ENCODE peak calls at places on chromosomes 5 and 9, in four cellular contexts. W, O, U and K are unnamed samples.

GRCh38 chr9:135714242-135715055 is 12.5 kb downstream of the KCNT1 start:
- DNase-seq in W (no peak), O (no peak), U (no peak), K (no peak)

GRCh38 chr9:98810106-98810840 is 2.8 kb downstream of the GALNT12 start:
- DNase-seq in W (no peak), O (no peak), U (no peak), K (no peak)

GRCh38 chr5:8848997-8849585 is 696.8 kb downstream of the SEMA5A start:
- DNase-seq in W (no peak), O (no peak), U (peak), K (no peak)

GRCh38 chr5:10599828-10600227 is 36.0 kb downstream of the ANKRD33B start:
- DNase-seq in W (no peak), O (no peak), U (no peak), K (no peak)

GRCh38 chr5:56175028-56175427 is 58.1 kb downstream of the ANKRD55 start:
- DNase-seq in W (no peak), O (no peak), U (no peak), K (no peak)

GRCh38 chr9:69346596-69347390 is 21.8 kb downstream of the ENTREP1 start:
- DNase-seq in W (no peak), O (no peak), U (no peak), K (no peak)

GRCh38 chr5:83472213-83472507 is 616 bp downstream of the VCAN start:
- DNase-seq in W (no peak), O (no peak), U (no peak), K (no peak)

GRCh38 chr9:20022410-20022809 is 233.6 kb upstream of the SLC24A2 start:
- DNase-seq in W (no peak), O (no peak), U (no peak), K (no peak)

GRCh38 chr5:78803386-78803785 is 154.8 kb upstream of the LHFPL2 start:
- DNase-seq in W (no peak), O (no peak), U (no peak), K (no peak)

GRCh38 chr5:39091940-39092580 is 17.9 kb upstream of the RICTOR start:
- DNase-seq in W (no peak), O (no peak), U (no peak), K (no peak)

GRCh38 chr9:31140316-31140715 is 1244.1 kb upstream of the ACO1 start:
- DNase-seq in W (peak), O (no peak), U (no peak), K (no peak)

GRCh38 chr9:87267701-87268100 is 230.0 kb upstream of the DAPK1 start:
- DNase-seq in W (no peak), O (no peak), U (no peak), K (no peak)

GRCh38 chr5:126385509-126385908 is 37.7 kb upstream of the GRAMD2B start:
- DNase-seq in W (no peak), O (no peak), U (no peak), K (no peak)

GRCh38 chr5:160096178-160096577 is 23.1 kb downstream of the PWWP2A start:
- DNase-seq in W (no peak), O (no peak), U (no peak), K (no peak)

GRCh38 chr5:150946351-150946905 is 41.6 kb upstream of the ZNF300 start:
- DNase-seq in W (no peak), O (no peak), U (peak), K (no peak)

GRCh38 chr5:163162645-163163044 is 274.8 kb upstream of the CCNG1 start:
- DNase-seq in W (no peak), O (no peak), U (no peak), K (no peak)

GRCh38 chr5:6081727-6082210 is 296.6 kb downstream of the MED10 start:
- DNase-seq in W (no peak), O (no peak), U (no peak), K (peak)

GRCh38 chr9:2093920-2094597 is 78.9 kb downstream of the SMARCA2 start:
- DNase-seq in W (no peak), O (no peak), U (no peak), K (no peak)

GRCh38 chr9:113628621-113629020 is 165.1 kb downstream of the RGS3 start:
- DNase-seq in W (no peak), O (no peak), U (no peak), K (no peak)

GRCh38 chr5:30918171-30918570 is 275.3 kb upstream of the CDH6 start:
- DNase-seq in W (no peak), O (no peak), U (no peak), K (no peak)

GRCh38 chr5:31362931-31363568 is 168.8 kb downstream of the DROSHA start:
- DNase-seq in W (no peak), O (no peak), U (no peak), K (no peak)

GRCh38 chr5:53712327-53712726 is 151.9 kb downstream of the NDUFS4 start:
- DNase-seq in W (no peak), O (no peak), U (no peak), K (no peak)

GRCh38 chr9:125460346-125460745 is 198.7 kb downstream of the GAPVD1 start:
- DNase-seq in W (no peak), O (no peak), U (no peak), K (no peak)

GRCh38 chr9:114342755-114343440 is 13.2 kb downstream of the ORM2 start:
- DNase-seq in W (no peak), O (no peak), U (no peak), K (no peak)

GRCh38 chr5:966941-967340 is 41.7 kb upstream of the NKD2 start:
- DNase-seq in W (no peak), O (no peak), U (no peak), K (no peak)

GRCh38 chr5:178123987-178124925 is 6.6 kb upstream of the RMND5B start:
- DNase-seq in W (no peak), O (no peak), U (no peak), K (no peak)

GRCh38 chr5:72141440-72142271 is 34.4 kb downstream of the MAP1B start:
- DNase-seq in W (no peak), O (peak), U (no peak), K (no peak)

GRCh38 chr9:4662989-4663792 is 1.1 kb downstream of the PLPP6 start:
- DNase-seq in W (no peak), O (peak), U (no peak), K (no peak)

GRCh38 chr5:153043876-153044275 is 446.6 kb upstream of the GRIA1 start:
- DNase-seq in W (no peak), O (no peak), U (no peak), K (no peak)

GRCh38 chr9:70772591-70772990 is 348.8 kb downstream of the TRPM3 start:
- DNase-seq in W (no peak), O (no peak), U (no peak), K (no peak)

GRCh38 chr9:71663931-71664459 is 104.3 kb downstream of the CEMIP2 start:
- DNase-seq in W (no peak), O (no peak), U (no peak), K (no peak)

GRCh38 chr9:111037744-111038335 is 430 bp downstream of the LPAR1 start:
- DNase-seq in W (peak), O (no peak), U (no peak), K (no peak)

GRCh38 chr9:83981126-83981871 is 694 bp downstream of the RMI1 start:
- DNase-seq in W (peak), O (peak), U (no peak), K (no peak)

GRCh38 chr5:72178910-72179815 is 71.9 kb downstream of the MAP1B start:
- DNase-seq in W (no peak), O (no peak), U (peak), K (no peak)

GRCh38 chr5:1400211-1400855 is 44.9 kb downstream of the SLC6A3 start:
- DNase-seq in W (no peak), O (no peak), U (no peak), K (no peak)

GRCh38 chr5:128099944-128100343 is 16.4 kb downstream of the SLC12A2 start:
- DNase-seq in W (no peak), O (no peak), U (no peak), K (no peak)

GRCh38 chr9:131461166-131461565 is 41.6 kb upstream of the POMT1 start:
- DNase-seq in W (no peak), O (no peak), U (no peak), K (no peak)

GRCh38 chr5:76290321-76290757 is 112.7 kb upstream of the IQGAP2 start:
- DNase-seq in W (no peak), O (peak), U (no peak), K (no peak)

GRCh38 chr5:39902626-39903025 is 477.8 kb upstream of the DAB2 start:
- DNase-seq in W (no peak), O (no peak), U (no peak), K (no peak)